ENCODE peak calls at places on chromosomes 12 and 14, in six cellular contexts. P is GM12878, L is GM23338, G is HepG2, B is K562, A is H1. J is an unnamed sample.

GRCh38 chr12:75482636-75483035 is 2.1 kb downstream of the GLIPR1 start:
- DNase-seq in P (no peak), L (no peak), G (no peak), B (no peak), A (no peak), J (no peak)

GRCh38 chr12:105523164-105524057 is 192.9 kb downstream of the C12orf75 start:
- DNase-seq in P (no peak), L (peak), G (no peak), B (no peak), A (no peak), J (no peak)

GRCh38 chr12:96047621-96048211 is 12.3 kb upstream of the LTA4H start:
- DNase-seq in P (peak), L (no peak), G (peak), B (no peak), A (no peak), J (no peak)

GRCh38 chr14:88323520-88324199 is 591 bp upstream of the KCNK10 start:
- DNase-seq in P (no peak), L (peak), G (no peak), B (no peak), A (no peak), J (peak)

GRCh38 chr14:77018785-77019184 is 9.7 kb downstream of the IRF2BPL start:
- DNase-seq in P (no peak), L (no peak), G (no peak), B (no peak), A (no peak), J (no peak)

GRCh38 chr12:69896653-69897381 is 71.8 kb downstream of the MYRFL start:
- DNase-seq in P (no peak), L (peak), G (no peak), B (no peak), A (peak), J (peak)

GRCh38 chr12:71399197-71399596 is 40.4 kb upstream of the LGR5 start:
- DNase-seq in P (no peak), L (no peak), G (no peak), B (no peak), A (no peak), J (no peak)

GRCh38 chr12:127145929-127146789 is 1120.8 kb upstream of the TMEM132C start:
- DNase-seq in P (no peak), L (peak), G (no peak), B (peak), A (no peak), J (no peak)

GRCh38 chr14:104845834-104846441 is 19.1 kb upstream of the CEP170B start:
- DNase-seq in P (no peak), L (no peak), G (peak), B (peak), A (no peak), J (no peak)

GRCh38 chr14:49999216-49999761 is 106.4 kb downstream of the ARF6 start:
- DNase-seq in P (no peak), L (no peak), G (no peak), B (no peak), A (no peak), J (no peak)

GRCh38 chr14:53306926-53307325 is 153.8 kb upstream of the DDHD1 start:
- DNase-seq in P (no peak), L (no peak), G (peak), B (no peak), A (no peak), J (no peak)

GRCh38 chr12:47391566-47391965 is 311.8 kb upstream of the AMIGO2 start:
- DNase-seq in P (no peak), L (no peak), G (no peak), B (no peak), A (no peak), J (no peak)

GRCh38 chr14:75443203-75443969 is 15.6 kb downstream of the JDP2 start:
- DNase-seq in P (no peak), L (no peak), G (no peak), B (no peak), A (no peak), J (no peak)

GRCh38 chr12:30813741-30814687 is 59.3 kb upstream of the CAPRIN2 start:
- DNase-seq in P (no peak), L (no peak), G (no peak), B (no peak), A (no peak), J (no peak)

GRCh38 chr12:96502477-96502876 is 13.1 kb downstream of the CFAP54 start:
- DNase-seq in P (peak), L (peak), G (no peak), B (no peak), A (no peak), J (no peak)

GRCh38 chr14:62081956-62082355 is 319.7 kb downstream of the SNAPC1 start:
- DNase-seq in P (no peak), L (no peak), G (no peak), B (no peak), A (no peak), J (no peak)

GRCh38 chr12:29796823-29797263 is 13.1 kb upstream of the TMTC1 start:
- DNase-seq in P (no peak), L (no peak), G (no peak), B (no peak), A (no peak), J (no peak)

GRCh38 chr14:68468437-68469207 is 324.2 kb downstream of the ZFP36L1 start:
- DNase-seq in P (no peak), L (no peak), G (no peak), B (no peak), A (no peak), J (no peak)

GRCh38 chr12:121797937-121798801 is 4.7 kb upstream of the RHOF start:
- DNase-seq in P (no peak), L (peak), G (no peak), B (no peak), A (no peak), J (no peak)

GRCh38 chr14:104039214-104039613 is 46.3 kb upstream of the ASPG start:
- DNase-seq in P (no peak), L (no peak), G (no peak), B (no peak), A (no peak), J (no peak)

GRCh38 chr14:79285263-79285662 is 926.0 kb downstream of the DIO2 start:
- DNase-seq in P (no peak), L (no peak), G (no peak), B (no peak), A (no peak), J (no peak)

DNA sequence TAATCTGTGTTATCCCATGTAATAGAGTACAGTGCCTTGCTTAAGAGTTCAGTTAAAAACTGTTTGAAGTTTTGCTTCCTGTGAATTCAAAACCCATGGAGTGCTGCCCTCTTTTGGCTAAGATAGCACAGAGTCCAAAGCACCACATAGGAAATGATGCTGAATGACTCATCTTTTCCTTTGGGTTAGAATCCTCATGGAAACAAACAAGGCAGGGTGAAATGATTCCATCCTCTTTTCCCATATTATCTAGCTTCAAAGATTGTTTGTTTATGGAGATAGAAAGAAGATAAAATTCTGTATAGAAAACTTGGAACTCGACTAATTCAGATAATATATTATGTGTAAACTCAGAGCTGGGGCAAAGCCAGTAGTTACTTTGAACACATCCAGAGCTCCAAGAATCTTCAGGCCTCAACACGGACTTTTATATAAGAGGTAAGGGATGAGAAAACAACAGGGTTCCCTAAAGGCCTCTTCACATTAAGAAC is 87.4 kb downstream of the OTOGL start:
- DNase-seq in P (peak), L (peak), G (peak), B (peak), A (no peak), J (peak)
- TF ChIP-seq CREB1 in P (no peak), L (peak), G (no peak), B (no peak), A (peak), J (no peak)

GRCh38 chr14:36726128-36726527 is 64.5 kb downstream of the PAX9 start:
- DNase-seq in P (no peak), L (no peak), G (no peak), B (no peak), A (no peak), J (no peak)
- TF ChIP-seq CREB1 in P (no peak), L (no peak), G (no peak), B (no peak), A (no peak), J (no peak)

GRCh38 chr14:59318908-59319307 is 130.4 kb downstream of the DAAM1 start:
- DNase-seq in P (no peak), L (no peak), G (no peak), B (no peak), A (no peak), J (no peak)
- TF ChIP-seq CREB1 in P (no peak), L (no peak), G (no peak), B (no peak), A (no peak), J (no peak)

DNA sequence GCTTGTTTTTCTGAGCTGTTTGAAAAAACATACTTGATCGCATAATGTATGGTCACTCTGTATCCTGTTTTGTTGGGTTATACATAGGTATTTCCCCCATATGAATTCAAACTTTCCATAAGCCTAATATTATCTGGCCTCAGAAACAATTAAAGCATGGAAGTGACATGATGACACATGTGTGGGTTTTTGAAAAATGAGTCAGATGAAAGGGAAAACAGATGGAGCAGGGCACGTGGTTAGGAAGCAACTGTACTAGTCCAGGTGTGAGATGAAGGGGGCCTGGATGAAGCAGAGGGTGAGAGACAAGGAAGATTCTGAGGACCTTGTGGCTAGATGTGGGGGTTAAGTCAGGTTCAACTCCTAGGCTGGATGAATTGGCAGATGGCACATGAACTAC is 92.7 kb upstream of the DNM1L start:
- DNase-seq in P (no peak), L (no peak), G (no peak), B (no peak), A (no peak), J (no peak)
- TF ChIP-seq CREB1 in P (no peak), L (no peak), G (no peak), B (no peak), A (no peak), J (no peak)

GRCh38 chr14:73610692-73611091 is 1.6 kb upstream of the ACOT6 start:
- DNase-seq in P (no peak), L (peak), G (peak), B (peak), A (no peak), J (peak)
- TF ChIP-seq CREB1 in P (no peak), L (no peak), G (no peak), B (no peak), A (no peak), J (no peak)

GRCh38 chr12:28023156-28023887 is 50.8 kb upstream of the PTHLH start:
- DNase-seq in P (no peak), L (no peak), G (peak), B (no peak), A (no peak), J (no peak)
- TF ChIP-seq CREB1 in P (no peak), L (no peak), G (no peak), B (no peak), A (no peak), J (no peak)

DNA sequence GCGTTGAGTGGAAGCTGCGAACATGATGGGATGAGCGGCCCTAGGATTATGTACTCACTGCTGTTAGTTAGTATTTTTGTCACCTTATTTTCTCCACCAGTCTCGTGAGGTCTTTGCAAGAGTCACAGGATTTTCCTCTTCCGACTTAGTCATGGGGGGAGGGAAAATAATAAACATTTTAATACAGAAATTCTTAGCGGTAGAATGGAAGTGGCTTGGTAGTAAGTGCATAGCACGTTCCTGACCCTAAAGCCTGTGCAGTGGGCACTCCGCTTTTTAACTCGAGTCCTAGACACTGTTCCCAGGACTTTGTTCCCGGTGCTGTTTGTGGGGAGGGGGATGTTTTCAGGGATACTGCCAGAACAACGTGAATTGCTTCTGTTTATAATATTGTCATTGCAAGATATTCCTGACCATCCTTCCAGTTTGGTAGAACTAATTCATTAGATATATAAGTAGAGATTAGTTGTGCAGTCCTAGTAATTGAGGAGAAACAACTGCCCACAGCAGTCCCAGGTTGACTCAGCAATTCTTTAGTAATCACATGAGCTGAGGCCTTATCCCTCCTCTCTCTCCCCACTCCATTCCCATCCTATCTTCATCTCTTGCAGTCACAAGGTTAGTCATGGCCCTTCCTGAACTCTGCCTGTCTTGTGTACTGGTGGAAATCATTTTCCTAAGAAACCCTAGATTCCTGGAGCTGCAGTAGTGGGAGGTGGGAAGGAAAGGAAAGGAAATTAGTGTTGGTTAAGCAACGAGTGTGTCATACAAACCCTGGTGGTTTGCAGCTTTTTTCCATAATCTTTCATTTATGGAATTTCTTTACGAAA is 796 bp downstream of the SLC38A6 start:
- DNase-seq in P (peak), L (peak), G (peak), B (peak), A (no peak), J (no peak)
- TF ChIP-seq CREB1 in P (no peak), L (no peak), G (no peak), B (no peak), A (no peak), J (no peak)

J was measured in WTC11.